ENCODE peak calls at places on chromosomes 2 and 18, in nine cellular contexts. One of them, this sample, is unnamed.

GRCh38 chr2:221075203-221075602 is 496.9 kb downstream of the EPHA4 start:
- DNase-seq in naive thymus-derived CD4-positive, alpha-beta T cell: no peak
- DNase-seq in T-helper 9 cell: no peak
- DNase-seq in HuH-7.5: no peak
- DNase-seq in A172: peak
- DNase-seq in MG63: peak
- DNase-seq in NCI-H1048: no peak
- DNase-seq in stimulated activated CD4-positive, alpha-beta T cell treated with anti-CD3 and anti-CD28 coated beads, Interleukin-2, amount 100 ng/mL, for 48 hours: no peak
- DNase-seq in cardiac fibroblast: peak
- DNase-seq in this sample: no peak

GRCh38 chr18:48222118-48222517 is 187.1 kb downstream of the ZBTB7C start:
- DNase-seq in naive thymus-derived CD4-positive, alpha-beta T cell: no peak
- DNase-seq in MG63: no peak
- DNase-seq in NCI-H1048: no peak
- DNase-seq in stimulated activated CD4-positive, alpha-beta T cell treated with anti-CD3 and anti-CD28 coated beads, Interleukin-2, amount 100 ng/mL, for 48 hours: no peak
- DNase-seq in cardiac fibroblast: peak
- DNase-seq in T-helper 9 cell: peak
- DNase-seq in A172: peak
- DNase-seq in HuH-7.5: no peak
- DNase-seq in this sample: peak

GRCh38 chr2:128577141-128577930 is 258.7 kb upstream of the HS6ST1 start:
- DNase-seq in HuH-7.5: no peak
- DNase-seq in MG63: no peak
- DNase-seq in cardiac fibroblast: no peak
- DNase-seq in NCI-H1048: no peak
- DNase-seq in stimulated activated CD4-positive, alpha-beta T cell treated with anti-CD3 and anti-CD28 coated beads, Interleukin-2, amount 100 ng/mL, for 48 hours: no peak
- DNase-seq in A172: no peak
- DNase-seq in naive thymus-derived CD4-positive, alpha-beta T cell: no peak
- DNase-seq in T-helper 9 cell: no peak
- DNase-seq in this sample: no peak

GRCh38 chr2:177175917-177176668 is 36.5 kb upstream of the HNRNPA3 start:
- DNase-seq in stimulated activated CD4-positive, alpha-beta T cell treated with anti-CD3 and anti-CD28 coated beads, Interleukin-2, amount 100 ng/mL, for 48 hours: no peak
- DNase-seq in naive thymus-derived CD4-positive, alpha-beta T cell: no peak
- DNase-seq in HuH-7.5: no peak
- DNase-seq in cardiac fibroblast: no peak
- DNase-seq in MG63: no peak
- DNase-seq in T-helper 9 cell: no peak
- DNase-seq in A172: no peak
- DNase-seq in NCI-H1048: no peak
- DNase-seq in this sample: no peak

GRCh38 chr2:85110991-85111560 is 22.1 kb upstream of the TCF7L1 start:
- DNase-seq in T-helper 9 cell: no peak
- DNase-seq in A172: peak
- DNase-seq in HuH-7.5: no peak
- DNase-seq in cardiac fibroblast: peak
- DNase-seq in naive thymus-derived CD4-positive, alpha-beta T cell: no peak
- DNase-seq in stimulated activated CD4-positive, alpha-beta T cell treated with anti-CD3 and anti-CD28 coated beads, Interleukin-2, amount 100 ng/mL, for 48 hours: no peak
- DNase-seq in NCI-H1048: no peak
- DNase-seq in MG63: peak
- DNase-seq in this sample: no peak

GRCh38 chr2:168210216-168210897 is 37.0 kb downstream of the STK39 start:
- DNase-seq in A172: peak
- DNase-seq in NCI-H1048: no peak
- DNase-seq in naive thymus-derived CD4-positive, alpha-beta T cell: no peak
- DNase-seq in T-helper 9 cell: no peak
- DNase-seq in HuH-7.5: no peak
- DNase-seq in MG63: no peak
- DNase-seq in cardiac fibroblast: no peak
- DNase-seq in stimulated activated CD4-positive, alpha-beta T cell treated with anti-CD3 and anti-CD28 coated beads, Interleukin-2, amount 100 ng/mL, for 48 hours: no peak
- DNase-seq in this sample: no peak

GRCh38 chr2:43082111-43082877 is 144.1 kb downstream of the ZFP36L2 start:
- DNase-seq in stimulated activated CD4-positive, alpha-beta T cell treated with anti-CD3 and anti-CD28 coated beads, Interleukin-2, amount 100 ng/mL, for 48 hours: no peak
- DNase-seq in MG63: peak
- DNase-seq in naive thymus-derived CD4-positive, alpha-beta T cell: no peak
- DNase-seq in A172: no peak
- DNase-seq in T-helper 9 cell: no peak
- DNase-seq in NCI-H1048: no peak
- DNase-seq in HuH-7.5: no peak
- DNase-seq in cardiac fibroblast: peak
- DNase-seq in this sample: no peak

GRCh38 chr2:205675861-205676516 is 6.3 kb upstream of the NRP2 start:
- DNase-seq in MG63: no peak
- DNase-seq in cardiac fibroblast: peak
- DNase-seq in naive thymus-derived CD4-positive, alpha-beta T cell: no peak
- DNase-seq in HuH-7.5: no peak
- DNase-seq in T-helper 9 cell: no peak
- DNase-seq in NCI-H1048: no peak
- DNase-seq in stimulated activated CD4-positive, alpha-beta T cell treated with anti-CD3 and anti-CD28 coated beads, Interleukin-2, amount 100 ng/mL, for 48 hours: no peak
- DNase-seq in A172: peak
- DNase-seq in this sample: peak

GRCh38 chr2:96167407-96168013 is 22.3 kb upstream of the DUSP2 start:
- DNase-seq in cardiac fibroblast: no peak
- DNase-seq in T-helper 9 cell: no peak
- DNase-seq in A172: peak
- DNase-seq in HuH-7.5: no peak
- DNase-seq in MG63: no peak
- DNase-seq in stimulated activated CD4-positive, alpha-beta T cell treated with anti-CD3 and anti-CD28 coated beads, Interleukin-2, amount 100 ng/mL, for 48 hours: no peak
- DNase-seq in naive thymus-derived CD4-positive, alpha-beta T cell: no peak
- DNase-seq in NCI-H1048: no peak
- DNase-seq in this sample: no peak

GRCh38 chr18:13366541-13366940 is 148.0 kb downstream of the LDLRAD4 start:
- DNase-seq in cardiac fibroblast: no peak
- DNase-seq in stimulated activated CD4-positive, alpha-beta T cell treated with anti-CD3 and anti-CD28 coated beads, Interleukin-2, amount 100 ng/mL, for 48 hours: no peak
- DNase-seq in T-helper 9 cell: no peak
- DNase-seq in HuH-7.5: no peak
- DNase-seq in A172: no peak
- DNase-seq in NCI-H1048: no peak
- DNase-seq in naive thymus-derived CD4-positive, alpha-beta T cell: no peak
- DNase-seq in MG63: no peak
- DNase-seq in this sample: no peak